ENCODE peak calls at places on chromosomes 2 and 18, in four cellular contexts. B is K562, V is HepG2, F is GM12878. H is an unnamed sample. For H3K27me3, the result is how much of the 10 kb centered on the place peaks cover.

GRCh38 chr2:96265349-96265839 is 403 bp downstream of the TMEM127 start:
- DNase-seq in B (peak), F (no peak), V (peak), H (peak)

GRCh38 chr2:160411167-160411566 is 82.4 kb downstream of the RBMS1 start:
- DNase-seq in B (no peak), V (no peak), F (no peak), H (peak)

GRCh38 chr2:160125828-160126227 is 63.4 kb upstream of the PLA2R1 start:
- DNase-seq in F (no peak), V (no peak), B (no peak), H (no peak)

GRCh38 chr2:71742953-71743601 is 289.7 kb downstream of the DYSF start:
- DNase-seq in B (peak), V (no peak), F (no peak), H (peak)

GRCh38 chr2:30197570-30197969 is 33.8 kb upstream of the LBH start:
- DNase-seq in V (no peak), B (peak), F (no peak), H (no peak)

GRCh38 chr2:8694737-8695136 is 12.9 kb downstream of the ID2 start:
- DNase-seq in V (no peak), F (no peak), B (no peak), H (no peak)

GRCh38 chr2:137262600-137262999 is 497.3 kb downstream of the THSD7B start:
- DNase-seq in F (no peak), V (no peak), B (no peak), H (no peak)

GRCh38 chr2:27220091-27220490 is 2.9 kb downstream of the CAD start:
- DNase-seq in B (no peak), V (no peak), F (no peak), H (no peak)

GRCh38 chr2:168416555-168416954 is 39.5 kb upstream of the CERS6 start:
- DNase-seq in B (no peak), F (no peak), V (no peak), H (no peak)

GRCh38 chr18:45025108-45025471 is 344.4 kb downstream of the SETBP1 start:
- DNase-seq in B (no peak), V (no peak), F (no peak), H (no peak)

GRCh38 chr18:45024357-45025107 is 343.8 kb downstream of the SETBP1 start:
- DNase-seq in B (no peak), V (no peak), F (no peak), H (no peak)

GRCh38 chr18:45026162-45026561 is 345.5 kb downstream of the SETBP1 start:
- DNase-seq in V (no peak), F (no peak), B (no peak), H (no peak)
- H3K27me3 ChIP-seq in V (under half), F (under half), B (under half), H (under half)

DNA sequence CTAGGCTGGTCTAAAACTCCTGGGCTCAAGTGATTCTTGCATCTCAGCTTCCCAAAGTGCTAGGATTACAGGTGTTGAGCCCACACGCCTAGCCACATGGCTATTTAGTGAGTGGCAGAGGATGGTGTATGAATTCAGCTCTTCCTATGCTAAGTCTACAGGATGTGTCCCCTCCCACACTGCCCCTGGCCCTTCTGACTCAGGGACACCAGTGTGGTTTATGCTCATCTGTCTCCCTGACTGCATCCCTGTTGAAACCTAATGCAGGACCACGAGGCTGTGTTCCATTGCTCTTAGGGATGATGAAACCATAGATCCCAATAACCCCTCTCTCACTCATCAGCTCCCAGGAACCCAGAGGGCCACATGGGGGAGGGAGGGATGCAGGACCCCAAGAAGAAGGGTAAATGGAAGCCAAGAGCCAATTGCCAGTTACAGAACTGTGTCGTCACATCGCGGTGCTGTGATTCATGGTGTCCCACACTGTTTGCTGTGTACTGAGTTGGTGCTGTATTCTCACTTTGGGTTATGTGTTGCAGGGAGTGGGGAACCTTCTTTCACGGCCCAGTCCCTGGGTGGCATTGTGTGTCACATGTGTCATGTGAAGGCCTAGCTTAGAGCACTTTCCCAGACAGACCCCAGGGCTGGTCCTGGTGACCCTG is 102.9 kb upstream of the HAAO start:
- DNase-seq in V (no peak), F (no peak), B (no peak), H (no peak)
- H3K4me3 ChIP-seq in V (no peak), F (no peak), B (no peak), H (no peak)

GRCh38 chr2:55932843-55933242 is 9.3 kb upstream of the EFEMP1 start:
- DNase-seq in V (no peak), F (no peak), B (no peak), H (no peak)
- TF ChIP-seq MYC in V (no peak), F (no peak), B (no peak), H (no peak)

DNA sequence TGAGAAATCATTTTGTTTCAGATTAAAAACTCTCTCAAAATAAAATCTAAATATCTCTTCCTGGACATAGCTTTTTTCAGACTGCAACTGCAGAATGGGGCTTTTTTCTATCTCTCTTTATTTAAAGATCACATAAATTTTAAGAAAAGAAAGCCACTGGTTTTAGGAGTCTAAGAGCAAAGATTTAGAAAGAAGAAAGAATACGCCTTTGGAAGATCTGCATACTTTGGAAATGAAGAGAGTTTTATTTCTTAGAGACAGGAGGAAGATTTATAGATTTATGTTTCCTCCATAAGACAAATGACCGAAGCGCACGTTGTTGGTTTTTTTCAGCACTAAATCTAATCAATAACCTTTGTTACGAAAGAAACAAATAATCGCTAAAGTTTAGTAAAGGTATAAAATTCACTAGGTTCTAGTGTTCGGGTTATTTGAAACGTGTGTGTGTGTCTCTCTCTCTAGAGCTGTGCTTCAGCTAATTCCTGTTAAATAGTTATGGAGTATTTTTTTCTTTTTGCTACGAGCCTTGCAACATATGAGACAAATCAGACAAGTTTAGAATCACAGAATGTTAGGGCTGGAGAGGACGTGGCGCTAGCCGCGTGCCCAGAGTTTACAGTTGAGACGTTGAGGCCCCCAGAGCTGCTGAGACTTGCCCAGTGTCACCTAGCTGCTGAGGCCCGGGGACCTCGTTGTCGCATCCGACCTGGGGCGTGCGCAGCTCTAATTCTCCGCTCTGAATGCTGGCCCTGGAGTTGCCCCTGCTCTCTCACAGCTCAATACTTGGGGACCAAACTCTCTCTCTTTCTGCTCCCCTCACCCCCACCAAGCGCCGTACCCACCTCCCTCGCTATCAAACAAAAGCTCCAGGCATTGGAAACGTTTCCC is 69.8 kb downstream of the CTAGE1 start:
- DNase-seq in V (no peak), B (no peak), F (no peak), H (peak)
- H3K27me3 ChIP-seq in V (under half), B (under half), F (under half), H (under half)

DNA sequence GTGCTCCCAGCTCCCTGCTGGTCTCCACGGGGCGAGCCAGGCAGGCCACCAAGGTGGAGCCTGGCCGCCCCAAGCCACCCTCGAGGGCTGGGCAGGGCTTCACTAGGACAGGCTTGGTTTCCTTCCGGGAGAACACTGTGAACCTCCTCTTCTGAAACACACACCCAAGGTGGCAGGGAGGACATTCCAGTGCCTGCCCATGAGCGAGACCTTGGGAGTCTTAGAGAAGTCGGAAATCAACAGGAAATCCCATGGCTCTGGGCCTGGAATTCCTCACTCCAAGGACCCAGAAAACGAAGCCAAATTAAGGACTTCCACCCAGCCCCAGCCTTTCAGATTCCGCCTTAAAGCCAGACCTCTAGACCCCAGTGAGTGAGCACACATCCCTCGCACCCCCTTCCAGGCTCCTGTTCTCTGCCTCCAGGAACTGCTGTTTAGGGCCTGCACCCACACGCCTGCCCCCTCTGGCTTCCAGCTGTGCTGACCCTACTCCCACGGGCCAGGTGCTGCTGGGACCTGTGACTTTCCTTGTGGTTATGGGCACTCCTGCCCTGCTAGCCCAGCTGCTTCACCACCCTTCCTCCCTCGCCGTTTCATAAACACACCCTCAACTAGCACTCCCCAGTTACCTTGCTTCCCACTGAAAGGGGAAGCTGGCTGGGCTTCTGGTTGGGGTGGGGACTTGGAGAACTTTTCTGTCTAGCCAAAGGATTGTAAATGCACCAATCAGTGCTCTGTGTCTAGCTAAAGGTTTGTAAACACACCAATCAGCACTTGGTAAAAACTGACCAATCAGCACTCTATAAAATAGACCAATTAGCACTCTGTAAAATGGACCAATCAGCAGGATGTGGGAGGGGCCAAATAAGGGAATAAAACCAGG is 13.7 kb downstream of the GPR17 start:
- DNase-seq in F (no peak), V (no peak), B (no peak), H (peak)
- H3K4me3 ChIP-seq in F (no peak), V (no peak), B (no peak), H (no peak)

H was measured in endothelial cell of umbilical vein.